ENCODE peak calls at places on chromosomes 7 and 10, in six cellular contexts. One of them, this sample, is unnamed.

GRCh38 chr10:71471957-71472365 is 75.2 kb downstream of the CDH23 start:
- DNase-seq in pancreas: no peak
- DNase-seq in SJSA1: no peak
- DNase-seq in NCI-H460: no peak
- DNase-seq in midbrain: no peak
- DNase-seq in PC-9: no peak
- DNase-seq in this sample: no peak

GRCh38 chr7:31788445-31788844 is 101.4 kb downstream of the PPP1R17 start:
- DNase-seq in midbrain: no peak
- DNase-seq in PC-9: no peak
- DNase-seq in NCI-H460: no peak
- DNase-seq in SJSA1: no peak
- DNase-seq in pancreas: no peak
- DNase-seq in this sample: no peak

GRCh38 chr7:152180587-152180986 is 155.1 kb downstream of the GALNT11 start:
- DNase-seq in SJSA1: no peak
- DNase-seq in pancreas: no peak
- DNase-seq in midbrain: no peak
- DNase-seq in NCI-H460: no peak
- DNase-seq in PC-9: no peak
- DNase-seq in this sample: no peak

GRCh38 chr10:115898242-115898641 is 374.8 kb downstream of the GFRA1 start:
- DNase-seq in PC-9: no peak
- DNase-seq in SJSA1: no peak
- DNase-seq in pancreas: no peak
- DNase-seq in midbrain: no peak
- DNase-seq in NCI-H460: no peak
- DNase-seq in this sample: no peak

GRCh38 chr7:101278461-101279292 is 33.8 kb upstream of the FIS1 start:
- DNase-seq in PC-9: no peak
- DNase-seq in pancreas: no peak
- DNase-seq in SJSA1: no peak
- DNase-seq in NCI-H460: no peak
- DNase-seq in midbrain: no peak
- DNase-seq in this sample: no peak

GRCh38 chr10:79071535-79071923 is 2.8 kb downstream of the ZMIZ1 start:
- DNase-seq in NCI-H460: no peak
- DNase-seq in SJSA1: no peak
- DNase-seq in PC-9: no peak
- DNase-seq in midbrain: no peak
- DNase-seq in pancreas: no peak
- DNase-seq in this sample: no peak

GRCh38 chr7:49001610-49002033 is 77.3 kb downstream of the CDC14C start:
- DNase-seq in NCI-H460: peak; percentile 8
- DNase-seq in PC-9: no peak
- DNase-seq in SJSA1: no peak
- DNase-seq in midbrain: no peak
- DNase-seq in pancreas: no peak
- DNase-seq in this sample: no peak

GRCh38 chr7:4169505-4169904 is 512.6 kb upstream of the FOXK1 start:
- DNase-seq in PC-9: peak; percentile 73
- DNase-seq in midbrain: no peak
- DNase-seq in pancreas: no peak
- DNase-seq in NCI-H460: no peak
- DNase-seq in SJSA1: no peak
- DNase-seq in this sample: no peak

GRCh38 chr7:45980973-45981372 is 59.9 kb upstream of the IGFBP3 start:
- DNase-seq in pancreas: no peak
- DNase-seq in SJSA1: no peak
- DNase-seq in midbrain: no peak
- DNase-seq in PC-9: peak; percentile 59
- DNase-seq in NCI-H460: no peak
- DNase-seq in this sample: no peak

GRCh38 chr10:46558411-46559185 is 2.1 kb upstream of the GPRIN2 start:
- DNase-seq in pancreas: peak; percentile 25
- DNase-seq in SJSA1: no peak
- DNase-seq in midbrain: no peak
- DNase-seq in PC-9: peak; percentile 51
- DNase-seq in NCI-H460: no peak
- DNase-seq in this sample: no peak

GRCh38 chr10:109780997-109781396 is 142.3 kb downstream of the XPNPEP1 start:
- DNase-seq in SJSA1: no peak
- DNase-seq in midbrain: no peak
- DNase-seq in PC-9: no peak
- DNase-seq in NCI-H460: no peak
- DNase-seq in pancreas: no peak
- DNase-seq in this sample: no peak

GRCh38 chr7:15889501-15889900 is 203.0 kb upstream of the MEOX2 start:
- DNase-seq in pancreas: no peak
- DNase-seq in midbrain: no peak
- DNase-seq in SJSA1: no peak
- DNase-seq in PC-9: no peak
- DNase-seq in NCI-H460: peak; percentile 17
- DNase-seq in this sample: no peak

GRCh38 chr7:43470110-43470509 is 112.8 kb upstream of the STK17A start:
- DNase-seq in NCI-H460: no peak
- DNase-seq in PC-9: no peak
- DNase-seq in pancreas: no peak
- DNase-seq in SJSA1: no peak
- DNase-seq in midbrain: no peak
- DNase-seq in this sample: no peak

GRCh38 chr7:105538349-105538748 is 6.3 kb downstream of the RINT1 start:
- DNase-seq in NCI-H460: no peak
- DNase-seq in SJSA1: no peak
- DNase-seq in pancreas: no peak
- DNase-seq in midbrain: no peak
- DNase-seq in PC-9: no peak
- DNase-seq in this sample: no peak

GRCh38 chr7:45185028-45185863 is 27.7 kb downstream of the RAMP3 start:
- DNase-seq in SJSA1: no peak
- DNase-seq in midbrain: no peak
- DNase-seq in NCI-H460: no peak
- DNase-seq in PC-9: no peak
- DNase-seq in pancreas: no peak
- DNase-seq in this sample: no peak

GRCh38 chr7:3207387-3207786 is 93.7 kb upstream of the SDK1 start:
- DNase-seq in midbrain: no peak
- DNase-seq in PC-9: no peak
- DNase-seq in NCI-H460: no peak
- DNase-seq in pancreas: no peak
- DNase-seq in SJSA1: no peak
- DNase-seq in this sample: no peak

GRCh38 chr10:60358282-60358681 is 31.4 kb downstream of the ANK3 start:
- DNase-seq in midbrain: no peak
- DNase-seq in PC-9: no peak
- DNase-seq in SJSA1: no peak
- DNase-seq in pancreas: no peak
- DNase-seq in NCI-H460: no peak
- DNase-seq in this sample: no peak

GRCh38 chr10:15348579-15348978 is 22.5 kb downstream of the FAM171A1 start:
- DNase-seq in midbrain: no peak
- DNase-seq in pancreas: no peak
- DNase-seq in SJSA1: no peak
- DNase-seq in NCI-H460: no peak
- DNase-seq in PC-9: no peak
- DNase-seq in this sample: no peak

GRCh38 chr10:96511044-96511945 is 2.4 kb downstream of the TLL2 start:
- DNase-seq in SJSA1: peak; percentile 20
- DNase-seq in midbrain: no peak
- DNase-seq in PC-9: no peak
- DNase-seq in NCI-H460: peak; percentile 44
- DNase-seq in pancreas: no peak
- DNase-seq in this sample: peak; percentile 54

GRCh38 chr7:13551503-13551902 is 438.0 kb downstream of the ETV1 start:
- DNase-seq in NCI-H460: no peak
- DNase-seq in PC-9: no peak
- DNase-seq in SJSA1: no peak
- DNase-seq in midbrain: no peak
- DNase-seq in pancreas: no peak
- DNase-seq in this sample: no peak

GRCh38 chr7:94540428-94540827 is 30.8 kb downstream of the CASD1 start:
- DNase-seq in NCI-H460: no peak
- DNase-seq in SJSA1: no peak
- DNase-seq in PC-9: no peak
- DNase-seq in midbrain: no peak
- DNase-seq in pancreas: no peak
- DNase-seq in this sample: no peak

GRCh38 chr7:7795736-7796135 is 77.3 kb upstream of the RPA3 start:
- DNase-seq in SJSA1: no peak
- DNase-seq in NCI-H460: peak; percentile 69
- DNase-seq in midbrain: no peak
- DNase-seq in pancreas: no peak
- DNase-seq in PC-9: peak; percentile 98
- DNase-seq in this sample: no peak

GRCh38 chr7:501526-501925 is 18.1 kb downstream of the PDGFA start:
- DNase-seq in midbrain: no peak
- DNase-seq in pancreas: no peak
- DNase-seq in PC-9: no peak
- DNase-seq in SJSA1: no peak
- DNase-seq in NCI-H460: no peak
- DNase-seq in this sample: no peak

GRCh38 chr7:30898411-30898810 is 13.2 kb upstream of the AQP1 start:
- DNase-seq in PC-9: no peak
- DNase-seq in midbrain: no peak
- DNase-seq in SJSA1: no peak
- DNase-seq in NCI-H460: no peak
- DNase-seq in pancreas: no peak
- DNase-seq in this sample: no peak

GRCh38 chr7:32958046-32959025 is 1.1 kb downstream of the FKBP9 start:
- DNase-seq in NCI-H460: peak; percentile 27
- DNase-seq in pancreas: no peak
- DNase-seq in SJSA1: peak; percentile 50
- DNase-seq in PC-9: no peak
- DNase-seq in midbrain: no peak
- DNase-seq in this sample: no peak

GRCh38 chr7:96178581-96178980 is 143.3 kb downstream of the SLC25A13 start:
- DNase-seq in midbrain: no peak
- DNase-seq in NCI-H460: no peak
- DNase-seq in PC-9: no peak
- DNase-seq in SJSA1: no peak
- DNase-seq in pancreas: no peak
- DNase-seq in this sample: no peak

GRCh38 chr7:128863433-128863989 is 855 bp downstream of the ATP6V1F start:
- DNase-seq in midbrain: no peak
- DNase-seq in pancreas: no peak
- DNase-seq in NCI-H460: peak; percentile 63
- DNase-seq in PC-9: peak; percentile 56
- DNase-seq in SJSA1: peak; percentile 59
- DNase-seq in this sample: peak; percentile 75

GRCh38 chr7:471866-472639 is 47.6 kb downstream of the PDGFA start:
- DNase-seq in pancreas: no peak
- DNase-seq in midbrain: no peak
- DNase-seq in SJSA1: peak; percentile 65
- DNase-seq in NCI-H460: no peak
- DNase-seq in PC-9: no peak
- DNase-seq in this sample: peak; percentile 79

This sample was measured in HTR-8/SVneo.